ENCODE peak calls at places on chromosome 3, in eight cellular contexts. Z is CD8-positive, alpha-beta T cell; U is psoas muscle; I is dorsolateral prefrontal cortex; S is brain microvascular endothelial cell; X is prostate gland; O is fibroblast of lung; A is thoracic aorta. L is an unnamed sample.

GRCh38 chr3:81734742-81735141 is 26.7 kb downstream of the GBE1 start:
- DNase-seq in Z (no peak), U (no peak), I (no peak), S (no peak), X (no peak), O (no peak), A (no peak), L (no peak)

GRCh38 chr3:118628704-118629341 is 405.8 kb downstream of the IGSF11 start:
- DNase-seq in Z (no peak), U (peak; percentile 46), I (peak; percentile 30), S (peak; percentile 33), X (peak; percentile 58), O (peak; percentile 51), A (no peak), L (peak; percentile 46)

GRCh38 chr3:143083781-143084180 is 35.8 kb upstream of the CHST2 start:
- DNase-seq in Z (no peak), U (no peak), I (no peak), S (no peak), X (no peak), O (no peak), A (no peak), L (no peak)

GRCh38 chr3:150515210-150515609 is 31.1 kb downstream of the SERP1 start:
- DNase-seq in Z (no peak), U (no peak), I (no peak), S (no peak), X (no peak), O (no peak), A (no peak), L (no peak)

GRCh38 chr3:141845407-141846049 is 30.9 kb upstream of the ATP1B3 start:
- DNase-seq in Z (no peak), U (no peak), I (no peak), S (no peak), X (no peak), O (no peak), A (no peak), L (no peak)

GRCh38 chr3:113285226-113285625 is 73.9 kb downstream of the BOC start:
- DNase-seq in Z (no peak), U (no peak), I (no peak), S (no peak), X (no peak), O (no peak), A (no peak), L (no peak)

GRCh38 chr3:108125550-108126071 is 34.8 kb upstream of the CD47 start:
- DNase-seq in Z (peak; percentile 35), U (no peak), I (no peak), S (no peak), X (no peak), O (no peak), A (no peak), L (no peak)

GRCh38 chr3:180947761-180948390 is 35.4 kb downstream of the FXR1 start:
- DNase-seq in Z (no peak), U (no peak), I (no peak), S (no peak), X (no peak), O (no peak), A (no peak), L (no peak)

GRCh38 chr3:82506204-82506603 is 744.8 kb upstream of the GBE1 start:
- DNase-seq in Z (no peak), U (no peak), I (no peak), S (no peak), X (no peak), O (no peak), A (no peak), L (no peak)

GRCh38 chr3:12990781-12991480 is 82.3 kb downstream of the IQSEC1 start:
- DNase-seq in Z (no peak), U (peak; percentile 47), I (no peak), S (peak; percentile 67), X (no peak), O (peak; percentile 92), A (no peak), L (peak; percentile 56)

GRCh38 chr3:112629425-112629824 is 11.5 kb downstream of the CCDC80 start:
- DNase-seq in Z (no peak), U (peak; percentile 73), I (no peak), S (peak; percentile 81), X (no peak), O (peak; percentile 98), A (no peak), L (peak; percentile 71)

DNA sequence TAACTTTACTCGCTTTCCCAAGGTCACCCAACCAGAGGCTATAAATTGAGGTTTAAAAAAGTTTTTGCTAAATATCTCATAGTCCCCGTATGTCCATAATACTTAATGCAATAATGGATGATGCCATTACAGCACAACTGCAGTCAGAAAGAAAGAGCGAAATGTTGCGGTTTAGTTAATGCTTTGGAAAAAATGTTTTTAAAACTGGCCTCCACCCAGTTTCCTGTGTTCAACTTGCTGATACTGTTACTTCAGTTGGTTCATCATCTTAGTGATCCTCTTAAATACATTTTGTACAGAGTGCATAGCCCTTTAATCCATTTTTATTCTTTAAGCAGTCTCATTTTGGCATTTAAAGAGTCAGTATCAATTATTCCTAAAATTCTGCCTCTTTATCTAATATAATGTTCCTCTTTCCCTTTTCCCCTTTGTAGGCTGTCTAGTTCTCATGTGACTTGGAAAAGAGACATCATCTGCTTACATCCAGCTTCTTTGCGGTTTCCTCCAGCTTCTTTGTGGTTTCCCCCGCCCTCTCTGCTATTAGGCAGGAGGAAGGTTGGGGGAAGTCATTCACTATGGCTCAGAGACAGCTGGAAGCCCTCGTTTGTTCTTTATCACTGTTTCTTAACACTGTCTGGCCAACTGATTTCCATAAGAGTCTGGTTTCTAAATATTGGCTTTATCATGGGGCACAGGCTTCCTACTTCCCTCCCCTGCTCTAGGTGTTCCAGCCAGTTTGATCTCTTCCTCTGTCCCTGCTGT is 154.3 kb downstream of the GOLIM4 start:
- DNase-seq in Z (no peak), U (no peak), I (no peak), S (peak; percentile 59), X (no peak), O (peak; percentile 96), A (no peak), L (peak; percentile 78)
- H3K27ac ChIP-seq in Z (no peak overlapping the region), U (no peak overlapping the region), I (no peak overlapping the region), S (peak overlapping the region; percentile 26), X (no peak overlapping the region), O (peak overlapping the region; percentile 37), A (no peak overlapping the region), L (peak overlapping the region; percentile 23)

GRCh38 chr3:146747051-146747450 is 141.9 kb upstream of the PLSCR5 start:
- DNase-seq in Z (no peak), U (no peak), I (no peak), S (no peak), X (no peak), O (no peak), A (no peak), L (no peak)

GRCh38 chr3:146750196-146750595 is 145.1 kb upstream of the PLSCR5 start:
- DNase-seq in Z (no peak), U (no peak), I (peak; percentile 11), S (no peak), X (no peak), O (peak; percentile 56), A (no peak), L (no peak)

GRCh38 chr3:146746190-146746589 is 141.0 kb upstream of the PLSCR5 start:
- DNase-seq in Z (no peak), U (no peak), I (no peak), S (peak; percentile 60), X (no peak), O (peak; percentile 63), A (no peak), L (peak; percentile 0)

DNA sequence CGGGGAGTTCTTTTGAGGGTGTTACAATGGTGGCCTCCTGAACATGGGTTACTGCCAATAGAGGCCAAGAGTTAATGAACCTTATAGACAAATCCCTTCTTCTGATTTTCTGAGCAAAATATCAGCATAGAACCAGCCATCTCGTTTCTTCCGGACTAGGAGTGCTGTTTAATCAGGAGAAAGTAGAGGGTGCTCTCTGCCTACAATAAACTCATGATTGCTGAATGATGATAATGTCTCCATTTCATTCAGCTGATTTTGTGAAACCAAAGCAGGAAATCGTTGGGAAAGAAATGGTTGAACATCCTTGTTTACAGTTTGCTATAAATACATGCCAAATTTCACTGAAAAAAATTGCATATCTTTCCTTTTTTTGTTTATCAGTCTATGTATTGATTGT is 142.8 kb upstream of the PLSCR5 start:
- DNase-seq in Z (no peak), U (no peak), I (peak; percentile 18), S (peak; percentile 53), X (no peak), O (peak; percentile 21), A (no peak), L (peak; percentile 0)
- TF ChIP-seq CTCF in Z (no peak), U (no peak), I (peak; percentile 34), S (peak; percentile 54), X (no peak), O (peak; percentile 45), A (peak; percentile 23), L (peak; percentile 56)

DNA sequence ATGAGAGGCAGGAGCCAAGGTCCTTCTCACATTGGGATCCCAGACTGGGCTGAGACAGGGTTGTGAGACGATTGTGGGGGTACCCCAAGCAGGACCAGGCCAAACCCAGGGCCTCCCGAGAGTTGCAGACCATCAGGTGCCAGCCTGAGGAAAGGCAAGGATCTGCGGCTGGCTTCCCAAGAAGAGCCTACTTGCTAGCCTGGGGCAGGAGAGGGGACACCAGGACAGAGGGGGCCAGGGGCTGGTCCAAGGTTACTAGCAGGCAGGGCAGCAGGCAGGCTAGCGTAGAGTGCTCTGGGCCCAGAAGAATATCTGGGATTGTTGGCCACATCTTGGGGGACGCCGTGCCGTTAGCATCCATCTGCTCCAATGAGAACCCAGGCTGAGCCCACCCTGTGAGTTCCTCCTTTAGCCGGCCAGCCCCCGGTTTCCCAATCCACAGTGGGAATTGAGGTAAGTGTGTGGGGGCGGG is 546 bp downstream of the CISH start:
- DNase-seq in Z (no peak), U (no peak), I (no peak), S (no peak), X (no peak), O (no peak), A (no peak), L (no peak)
- H3K27ac ChIP-seq in Z (peak overlapping the region; percentile 57), U (peak overlapping the region; percentile 91), I (no peak overlapping the region), S (no peak overlapping the region), X (peak overlapping the region; percentile 78), O (peak overlapping the region; percentile 52), A (peak overlapping the region; percentile 73), L (peak overlapping the region; percentile 31)

GRCh38 chr3:7144696-7145308 is 283.9 kb downstream of the GRM7 start:
- DNase-seq in Z (no peak), U (no peak), I (no peak), S (no peak), X (no peak), O (peak; percentile 1), A (no peak), L (no peak)
- TF ChIP-seq CTCF in Z (no peak), U (no peak), I (peak; percentile 20), S (peak; percentile 30), X (no peak), O (no peak), A (no peak), L (no peak)

DNA sequence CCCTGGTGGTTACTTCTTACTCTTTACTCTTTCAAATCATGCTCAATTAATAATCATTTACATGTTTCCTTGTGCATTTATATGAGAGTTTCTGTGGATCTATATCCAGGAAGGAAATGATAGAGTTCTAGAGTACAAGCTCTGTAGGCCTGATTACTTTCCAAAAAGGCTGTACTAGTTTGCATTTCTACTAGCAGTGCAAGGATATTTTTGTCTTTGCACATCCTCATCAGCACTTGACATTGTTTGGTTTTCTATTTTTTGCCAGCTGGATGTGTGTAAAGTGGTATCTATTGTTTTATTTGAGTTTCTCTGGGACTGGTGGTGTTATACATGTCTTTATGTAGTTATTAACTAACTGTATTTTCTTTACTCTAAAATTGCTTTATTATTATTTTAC is 19.6 kb upstream of the SLC7A14 start:
- DNase-seq in Z (no peak), U (no peak), I (no peak), S (no peak), X (no peak), O (no peak), A (no peak), L (no peak)
- H3K27ac ChIP-seq in Z (no peak overlapping the region), U (no peak overlapping the region), I (no peak overlapping the region), S (no peak overlapping the region), X (no peak overlapping the region), O (no peak overlapping the region), A (no peak overlapping the region), L (no peak overlapping the region)

L was measured in AG04450.